ENCODE peak calls at places on chromosomes 7 and 10, in six cellular contexts. N, I, O, P, Y and F are unnamed samples.
A peak's percentile ranks its signal among the peaks of the same experiment; 100 is the strongest.

GRCh38 chr7:139095194-139095659 is 14.3 kb downstream of the ZC3HAV1 start:
- DNase-seq in N (no peak), I (peak; percentile 91), O (no peak), P (no peak), Y (no peak), F (no peak)

GRCh38 chr7:150903627-150904026 is 51.3 kb downstream of the AOC1 start:
- DNase-seq in N (peak; percentile 95), I (no peak), O (peak; percentile 83), P (no peak), Y (peak; percentile 67), F (no peak)

GRCh38 chr10:116170815-116171250 is 102.2 kb downstream of the GFRA1 start:
- DNase-seq in N (peak; percentile 35), I (no peak), O (no peak), P (no peak), Y (no peak), F (no peak)

GRCh38 chr7:151795168-151795754 is 81.7 kb downstream of the PRKAG2 start:
- DNase-seq in N (no peak), I (peak; percentile 78), O (no peak), P (no peak), Y (no peak), F (no peak)

GRCh38 chr10:79383974-79384606 is 36.8 kb downstream of the PPIF start:
- DNase-seq in N (no peak), I (peak; percentile 65), O (no peak), P (peak; percentile 5), Y (no peak), F (no peak)

GRCh38 chr10:36345770-36346169 is 703.7 kb upstream of the FZD8 start:
- DNase-seq in N (peak; percentile 49), I (no peak), O (no peak), P (no peak), Y (no peak), F (no peak)

GRCh38 chr10:34713875-34714274 is 101.2 kb downstream of the PARD3 start:
- DNase-seq in N (peak; percentile 67), I (no peak), O (no peak), P (no peak), Y (peak; percentile 20), F (no peak)

GRCh38 chr7:72098812-72099211 is 313.3 kb downstream of the CALN1 start:
- DNase-seq in N (peak; percentile 8), I (no peak), O (no peak), P (no peak), Y (no peak), F (no peak)

GRCh38 chr10:112203328-112204076 is 19.9 kb upstream of the GPAM start:
- DNase-seq in N (peak; percentile 27), I (no peak), O (no peak), P (no peak), Y (no peak), F (no peak)

GRCh38 chr10:48531486-48531885 is 73.4 kb downstream of the ARHGAP22 start:
- DNase-seq in N (peak; percentile 65), I (no peak), O (no peak), P (no peak), Y (no peak), F (no peak)

GRCh38 chr7:105600720-105601550 is 19.6 kb upstream of the EFCAB10 start:
- DNase-seq in N (peak; percentile 34), I (no peak), O (no peak), P (no peak), Y (no peak), F (no peak)

GRCh38 chr10:19169684-19170083 is 121.1 kb downstream of the MALRD1 start:
- DNase-seq in N (peak; percentile 20), I (no peak), O (no peak), P (no peak), Y (no peak), F (no peak)

GRCh38 chr7:137932881-137933269 is 69.0 kb downstream of the CREB3L2 start:
- DNase-seq in N (no peak), I (no peak), O (no peak), P (peak; percentile 69), Y (no peak), F (no peak)

GRCh38 chr7:151755131-151755787 is 121.7 kb downstream of the PRKAG2 start:
- DNase-seq in N (no peak), I (no peak), O (no peak), P (peak; percentile 23), Y (no peak), F (no peak)

GRCh38 chr7:18889436-18889835 is 228.0 kb downstream of the TWIST1 start:
- DNase-seq in N (no peak), I (no peak), O (peak; percentile 52), P (no peak), Y (no peak), F (no peak)

GRCh38 chr10:127833804-127834203 is 58.9 kb downstream of the CLRN3 start:
- DNase-seq in N (no peak), I (no peak), O (no peak), P (no peak), Y (no peak), F (no peak)

GRCh38 chr7:21243265-21243664 is 184.6 kb upstream of the SP4 start:
- DNase-seq in N (no peak), I (no peak), O (no peak), P (no peak), Y (no peak), F (no peak)

GRCh38 chr10:98646998-98647917 is 200.5 kb upstream of the HPS1 start:
- DNase-seq in N (no peak), I (no peak), O (no peak), P (no peak), Y (no peak), F (no peak)

GRCh38 chr10:87546971-87547413 is 42.3 kb downstream of the MINPP1 start:
- DNase-seq in N (no peak), I (no peak), O (no peak), P (no peak), Y (no peak), F (no peak)

GRCh38 chr10:120688928-120689327 is 162.2 kb upstream of the WDR11 start:
- DNase-seq in N (peak; percentile 23), I (no peak), O (no peak), P (no peak), Y (no peak), F (no peak)

GRCh38 chr10:48659790-48660189 is 24.9 kb upstream of the WDFY4 start:
- DNase-seq in N (peak; percentile 18), I (no peak), O (no peak), P (no peak), Y (no peak), F (no peak)

GRCh38 chr7:114554781-114555537 is 140.3 kb downstream of the FOXP2 start:
- DNase-seq in N (peak; percentile 8), I (no peak), O (no peak), P (no peak), Y (peak; percentile 14), F (no peak)

GRCh38 chr7:74009719-74010118 is 18.3 kb upstream of the ELN start:
- DNase-seq in N (no peak), I (no peak), O (no peak), P (no peak), Y (no peak), F (no peak)

GRCh38 chr10:79350407-79351154 is 3.3 kb downstream of the PPIF start:
- DNase-seq in N (no peak), I (peak; percentile 77), O (no peak), P (no peak), Y (no peak), F (no peak)

GRCh38 chr10:127853868-127854768 is 38.6 kb downstream of the CLRN3 start:
- DNase-seq in N (peak; percentile 78), I (peak; percentile 90), O (peak; percentile 30), P (peak; percentile 48), Y (peak; percentile 48), F (peak; percentile 45)

GRCh38 chr7:22876986-22877729 is 54.5 kb upstream of the TOMM7 start:
- DNase-seq in N (no peak), I (no peak), O (no peak), P (no peak), Y (no peak), F (no peak)

GRCh38 chr10:112990271-112990670 is 40.2 kb downstream of the TCF7L2 start:
- DNase-seq in N (no peak), I (no peak), O (no peak), P (no peak), Y (no peak), F (no peak)